ENCODE peak calls at places on chromosomes 6 and 20, in nine cellular contexts. X is astrocyte, E is cardiac muscle cell, F is neural progenitor cell, L is mesendoderm, S is heart left ventricle, O is endothelial cell of umbilical vein, C is pancreas, N is foreskin keratinocyte. Z is an unnamed sample. For H3K4me1, the result is how much of the 10 kb centered on the place peaks cover.

GRCh38 chr20:37564388-37565133 is 36.9 kb upstream of the BLCAP start:
- DNase-seq in F (peak), C (no peak), N (no peak), L (peak), O (peak), S (peak), X (no peak), E (peak), Z (peak)

GRCh38 chr20:43739148-43739749 is 12.4 kb upstream of the GTSF1L start:
- DNase-seq in E (no peak), O (no peak), N (no peak), F (no peak), X (no peak), C (no peak), L (no peak), S (no peak), Z (no peak)

GRCh38 chr6:5665667-5666066 is 341.1 kb downstream of the NRN1 start:
- DNase-seq in C (no peak), N (no peak), E (no peak), X (no peak), L (peak), O (no peak), F (no peak), S (no peak), Z (no peak)

GRCh38 chr6:113122060-113122459 is 735.1 kb upstream of the MARCKS start:
- DNase-seq in X (peak), L (peak), C (no peak), S (no peak), N (peak), O (peak), E (peak), F (peak), Z (peak)

GRCh38 chr6:6661684-6662083 is 73.2 kb downstream of the LY86 start:
- DNase-seq in F (no peak), N (no peak), C (peak), S (no peak), L (no peak), X (peak), O (peak), E (peak), Z (peak)

GRCh38 chr20:32574296-32575226 is 10.6 kb downstream of the NOL4L start:
- DNase-seq in F (no peak), O (peak), E (peak), N (no peak), X (peak), L (peak), C (no peak), S (no peak), Z (peak)

GRCh38 chr6:36349240-36349639 is 12.6 kb upstream of the BNIP5 start:
- DNase-seq in S (no peak), E (no peak), L (no peak), O (no peak), N (peak), C (no peak), X (no peak), F (no peak), Z (peak)

GRCh38 chr20:57117296-57117695 is 149.1 kb downstream of the BMP7 start:
- DNase-seq in C (no peak), S (no peak), X (no peak), O (no peak), L (no peak), F (no peak), E (no peak), N (no peak), Z (no peak)

GRCh38 chr6:85404497-85405174 is 45.2 kb upstream of the NT5E start:
- DNase-seq in X (peak), S (no peak), E (peak), C (peak), N (peak), O (peak), F (no peak), L (no peak), Z (peak)

GRCh38 chr6:163008626-163009025 is 280.9 kb downstream of the PACRG start:
- DNase-seq in N (no peak), O (no peak), X (no peak), C (no peak), E (no peak), F (peak), S (no peak), L (peak), Z (no peak)

GRCh38 chr20:35711588-35712209 is 12.5 kb downstream of the ROMO1 start:
- DNase-seq in N (no peak), X (no peak), E (no peak), F (no peak), C (no peak), L (no peak), O (no peak), S (no peak), Z (no peak)

DNA sequence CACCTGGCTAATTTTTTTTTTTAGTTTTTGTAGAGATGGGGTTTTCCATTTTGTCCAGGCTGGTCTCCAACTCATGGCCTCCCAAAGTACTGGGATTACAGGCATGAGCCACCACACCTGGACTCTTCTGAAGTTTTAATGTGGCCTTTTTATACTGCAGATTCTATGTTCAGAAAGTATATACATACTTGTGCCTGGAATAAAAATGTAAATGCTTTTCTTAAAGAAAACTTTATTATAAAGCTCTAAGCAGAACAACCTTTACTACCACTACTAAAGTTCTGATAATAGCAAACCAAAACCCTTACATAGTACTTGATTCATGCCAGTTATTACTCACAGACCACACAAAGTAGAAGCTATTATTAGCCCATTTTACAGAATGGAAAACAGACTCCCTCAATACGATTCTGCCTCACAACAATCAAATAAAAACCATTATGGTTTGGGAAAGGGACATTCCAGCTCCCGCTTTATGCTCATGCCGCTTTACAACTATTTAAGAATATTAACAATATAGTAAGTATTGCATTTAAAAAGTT is 5.3 kb downstream of the PHIP start:
- DNase-seq in F (no peak), S (no peak), C (no peak), L (no peak), E (no peak), O (no peak), X (no peak), N (no peak), Z (no peak)
- H3K4me1 ChIP-seq in F (under half), S (under half), C (under half), L (under half), E (under half), O (under half), X (under half), N (under half), Z (under half)

GRCh38 chr6:92893741-92894140 is 525.6 kb downstream of the EPHA7 start:
- DNase-seq in N (no peak), C (no peak), E (no peak), S (no peak), F (no peak), O (no peak), X (no peak), L (no peak), Z (no peak)

GRCh38 chr6:92888316-92888715 is 531.0 kb downstream of the EPHA7 start:
- DNase-seq in C (no peak), F (no peak), O (no peak), N (no peak), E (no peak), S (no peak), X (no peak), L (no peak), Z (no peak)

GRCh38 chr6:92892626-92893025 is 526.7 kb downstream of the EPHA7 start:
- DNase-seq in F (no peak), E (no peak), S (no peak), C (no peak), N (no peak), X (no peak), O (no peak), L (no peak), Z (no peak)

DNA sequence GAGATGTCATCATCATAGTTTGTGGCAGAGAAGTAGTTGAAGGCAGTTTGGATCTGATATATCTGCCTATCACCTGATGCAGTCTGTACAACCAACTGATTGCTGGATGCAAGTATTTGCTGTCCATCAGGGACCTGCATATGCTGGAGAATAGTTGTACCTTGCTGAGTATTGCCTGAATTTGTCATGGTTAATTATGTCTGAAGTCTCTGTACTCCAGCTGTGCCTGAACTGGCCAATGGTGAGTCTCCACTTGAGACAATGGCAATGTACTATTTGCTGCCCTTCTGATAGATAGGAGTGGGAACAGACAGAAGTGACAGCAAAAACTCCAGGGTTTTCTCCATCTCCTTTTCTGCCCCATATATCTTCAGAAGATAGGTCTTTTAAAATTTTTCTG is 531.5 kb downstream of the EPHA7 start:
- DNase-seq in N (no peak), X (no peak), E (no peak), F (no peak), L (no peak), C (no peak), O (no peak), S (no peak), Z (no peak)
- H3K4me1 ChIP-seq in N (under half), X (under half), E (under half), F (under half), L (under half), C (under half), O (under half), S (under half), Z (under half)

DNA sequence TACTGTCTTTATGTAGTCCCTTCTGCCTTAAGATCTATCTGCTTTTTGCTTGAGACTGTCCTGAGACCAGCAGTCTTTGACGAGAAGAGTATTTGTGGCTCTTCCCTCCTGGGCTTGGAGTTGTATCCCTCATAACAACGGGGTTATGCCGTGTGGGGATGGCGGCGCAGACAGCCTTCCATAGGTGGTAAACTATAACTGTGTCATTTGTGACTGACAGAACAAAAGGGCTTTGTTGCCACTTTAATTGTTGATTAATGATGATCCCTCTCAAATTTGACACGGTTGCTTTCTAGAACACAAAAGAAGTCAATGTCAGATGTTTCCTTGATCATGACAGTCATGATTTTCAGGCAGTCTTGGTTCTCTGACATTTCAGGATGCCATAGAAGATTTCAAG is 196.6 kb downstream of the JARID2 start:
- DNase-seq in C (no peak), F (no peak), S (no peak), O (no peak), L (no peak), X (no peak), N (no peak), E (no peak), Z (no peak)
- H3K4me1 ChIP-seq in C (under half), F (half or more), S (under half), O (under half), L (under half), X (under half), N (under half), E (under half), Z (under half)

GRCh38 chr20:62361799-62362589 is 5.1 kb downstream of the LAMA5 start:
- DNase-seq in F (peak), N (no peak), X (no peak), S (peak), O (no peak), C (peak), E (no peak), L (peak), Z (no peak)
- H3K4me1 ChIP-seq in F (half or more), N (under half), X (half or more), S (half or more), O (half or more), C (under half), E (under half), L (under half), Z (under half)